ENCODE peak calls at places on chromosome 5, in seven cellular contexts. M is HCT116, E is K562, C is HepG2, F is transverse colon, L is stomach, Z is endothelial cell of umbilical vein. R is an unnamed sample. For H3K4me1, the result is how much of the 10 kb centered on the place peaks cover.

GRCh38 chr5:139407517-139407916 is 3.6 kb upstream of the SPATA24 start:
- DNase-seq in M (no peak), E (no peak), C (no peak), F (no peak), L (no peak), Z (no peak), R (no peak)

GRCh38 chr5:95727764-95728191 is 3.4 kb upstream of the RHOBTB3 start:
- DNase-seq in M (no peak), E (no peak), C (peak), F (no peak), L (no peak), Z (no peak), R (no peak)

GRCh38 chr5:71932649-71933338 is 174.5 kb upstream of the MAP1B start:
- DNase-seq in M (peak), E (peak), C (peak), F (peak), L (peak), Z (peak), R (no peak)

GRCh38 chr5:138803285-138803684 is 50.1 kb downstream of the CTNNA1 start:
- DNase-seq in M (no peak), E (no peak), C (no peak), F (no peak), L (no peak), Z (no peak), R (no peak)

GRCh38 chr5:154092356-154092755 is 53.6 kb downstream of the MFAP3 start:
- DNase-seq in M (no peak), E (no peak), C (no peak), F (no peak), L (no peak), Z (peak), R (no peak)

GRCh38 chr5:177537389-177538361 is 16.7 kb downstream of the FAM193B start:
- DNase-seq in M (no peak), E (no peak), C (no peak), F (peak), L (no peak), Z (peak), R (peak)

GRCh38 chr5:118405650-118406061 is 582.7 kb downstream of the DTWD2 start:
- DNase-seq in M (no peak), E (no peak), C (no peak), F (no peak), L (no peak), Z (no peak), R (no peak)

GRCh38 chr5:82707741-82708140 is 369.5 kb downstream of the TMEM167A start:
- DNase-seq in M (no peak), E (no peak), C (peak), F (no peak), L (no peak), Z (no peak), R (no peak)

GRCh38 chr5:175572922-175573321 is 84.9 kb upstream of the HRH2 start:
- DNase-seq in M (no peak), E (no peak), C (peak), F (peak), L (no peak), Z (no peak), R (no peak)

GRCh38 chr5:142063878-142064331 is 44.7 kb upstream of the NDFIP1 start:
- DNase-seq in M (no peak), E (no peak), C (peak), F (peak), L (peak), Z (peak), R (no peak)

GRCh38 chr5:21398511-21398910 is 1410.5 kb upstream of the CDH18 start:
- DNase-seq in M (no peak), E (no peak), C (no peak), F (no peak), L (no peak), Z (no peak), R (no peak)

GRCh38 chr5:58207076-58207475 is 252.8 kb downstream of the PLK2 start:
- DNase-seq in M (no peak), E (no peak), C (no peak), F (no peak), L (no peak), Z (no peak), R (no peak)

GRCh38 chr5:142881076-142881466 is 110.9 kb downstream of the ARHGAP26 start:
- DNase-seq in M (no peak), E (no peak), C (no peak), F (no peak), L (no peak), Z (no peak), R (no peak)

GRCh38 chr5:32949571-32949970 is 238.4 kb downstream of the NPR3 start:
- DNase-seq in M (no peak), E (no peak), C (no peak), F (no peak), L (no peak), Z (no peak), R (no peak)

GRCh38 chr5:124704594-124705284 is 41.7 kb downstream of the ZNF608 start:
- DNase-seq in M (no peak), E (no peak), C (peak), F (no peak), L (no peak), Z (no peak), R (no peak)

GRCh38 chr5:134079748-134080581 is 34.5 kb upstream of the TCF7 start:
- DNase-seq in M (no peak), E (no peak), C (no peak), F (no peak), L (no peak), Z (no peak), R (no peak)

GRCh38 chr5:60195083-60195482 is 301.6 kb upstream of the PDE4D start:
- DNase-seq in M (no peak), E (no peak), C (no peak), F (no peak), L (no peak), Z (no peak), R (no peak)

GRCh38 chr5:134236820-134237219 is 10.9 kb upstream of the PPP2CA start:
- DNase-seq in M (no peak), E (no peak), C (no peak), F (no peak), L (no peak), Z (no peak), R (no peak)

GRCh38 chr5:84218546-84218945 is 166.1 kb downstream of the EDIL3 start:
- DNase-seq in M (no peak), E (no peak), C (no peak), F (no peak), L (no peak), Z (no peak), R (no peak)

GRCh38 chr5:10555134-10555733 is 8.6 kb upstream of the ANKRD33B start:
- DNase-seq in M (no peak), E (no peak), C (no peak), F (no peak), L (no peak), Z (peak), R (no peak)

GRCh38 chr5:113359419-113359818 is 75.4 kb downstream of the TSSK1B start:
- DNase-seq in M (no peak), E (no peak), C (no peak), F (no peak), L (no peak), Z (peak), R (no peak)

GRCh38 chr5:177122566-177122965 is 11.0 kb upstream of the NSD1 start:
- DNase-seq in M (no peak), E (no peak), C (no peak), F (no peak), L (no peak), Z (no peak), R (no peak)

GRCh38 chr5:79821-80220 is 12.1 kb upstream of the PLEKHG4B start:
- DNase-seq in M (no peak), E (no peak), C (no peak), F (no peak), L (no peak), Z (no peak), R (no peak)

GRCh38 chr5:38467353-38468040 is 88.9 kb downstream of the LIFR start:
- DNase-seq in M (no peak), E (no peak), C (no peak), F (no peak), L (peak), Z (peak), R (no peak)

GRCh38 chr5:156359452-156359851 is 32.5 kb downstream of the SGCD start:
- DNase-seq in M (no peak), E (no peak), C (no peak), F (no peak), L (no peak), Z (no peak), R (no peak)

GRCh38 chr5:10479226-10479721 is 37.6 kb downstream of the ROPN1L start:
- DNase-seq in M (no peak), E (no peak), C (no peak), F (peak), L (peak), Z (no peak), R (no peak)

GRCh38 chr5:59592101-59592500 is 301.4 kb downstream of the PDE4D start:
- DNase-seq in M (no peak), E (no peak), C (no peak), F (no peak), L (no peak), Z (no peak), R (peak)

GRCh38 chr5:73284196-73284795 is 111.3 kb downstream of the TMEM174 start:
- DNase-seq in M (no peak), E (no peak), C (no peak), F (no peak), L (no peak), Z (no peak), R (no peak)

GRCh38 chr5:160165137-160166068 is 46.2 kb upstream of the PWWP2A start:
- DNase-seq in M (peak), E (peak), C (peak), F (peak), L (peak), Z (peak), R (no peak)

GRCh38 chr5:10990626-10991025 is 229.6 kb upstream of the DAP start:
- DNase-seq in M (no peak), E (no peak), C (no peak), F (no peak), L (no peak), Z (no peak), R (no peak)

GRCh38 chr5:72555871-72556270 is 48.7 kb upstream of the ZNF366 start:
- DNase-seq in M (no peak), E (no peak), C (no peak), F (no peak), L (no peak), Z (no peak), R (no peak)

GRCh38 chr5:156589859-156590216 is 260.3 kb upstream of the PPP1R2B start:
- DNase-seq in M (no peak), E (no peak), C (no peak), F (no peak), L (no peak), Z (no peak), R (no peak)

GRCh38 chr5:40909233-40909632 is at the start of gene C7:
- DNase-seq in M (no peak), E (no peak), C (peak), F (no peak), L (no peak), Z (peak), R (no peak)
- TF ChIP-seq POLR2A in M (no peak), E (no peak), C (no peak), F (no peak), L (no peak), Z (no peak), R (no peak)

DNA sequence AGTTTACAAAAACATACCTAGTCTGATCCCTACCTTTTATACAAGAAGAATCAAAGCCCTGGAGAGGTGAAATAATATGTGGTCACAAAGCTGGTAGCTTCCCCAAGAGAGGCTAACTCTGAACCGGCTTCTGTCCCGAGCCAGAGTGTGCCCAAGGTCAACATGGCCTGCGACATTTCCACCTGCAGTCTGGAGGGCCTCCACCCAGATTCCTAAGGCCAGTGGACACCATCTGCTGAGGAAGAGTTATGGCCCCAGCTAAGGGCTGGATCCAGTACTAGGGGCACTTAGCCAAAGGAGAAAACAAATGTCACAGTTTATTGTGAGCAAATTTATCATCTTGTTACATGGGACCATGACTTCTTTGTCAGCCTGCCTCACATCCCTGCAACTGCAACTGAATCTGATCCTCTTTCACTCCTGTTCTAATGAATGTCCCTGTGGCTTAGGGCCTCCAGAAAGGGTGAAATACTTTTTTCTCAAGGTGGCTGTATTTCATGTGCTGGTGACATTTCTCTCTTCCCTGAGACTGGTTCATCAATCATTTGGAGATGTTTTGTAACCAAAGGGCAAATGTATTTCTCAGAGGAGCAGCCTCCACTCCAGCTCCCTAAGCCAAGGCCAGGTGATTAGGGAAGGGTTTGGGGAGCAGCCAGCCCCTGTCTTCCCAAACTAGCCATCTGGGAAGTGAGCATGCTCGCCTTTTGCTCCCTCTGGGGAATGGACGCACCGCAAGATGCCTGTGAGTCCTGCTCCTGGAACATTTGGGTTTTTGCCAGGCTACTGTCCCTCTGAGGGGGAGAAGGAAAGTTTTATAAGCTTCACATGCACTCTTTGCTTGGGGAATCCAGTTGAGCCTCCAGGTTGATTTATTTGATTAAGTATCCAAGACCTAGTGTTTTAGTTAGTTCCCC is 148.3 kb downstream of the CMYA5 start:
- DNase-seq in M (no peak), E (no peak), C (no peak), F (no peak), L (no peak), Z (no peak), R (no peak)
- TF ChIP-seq POLR2AphosphoS5 in M (no peak), E (no peak), C (no peak), F (no peak), L (no peak), Z (no peak), R (no peak)

GRCh38 chr5:87190041-87190440 is 77.6 kb upstream of the RASA1 start:
- DNase-seq in M (no peak), E (no peak), C (no peak), F (no peak), L (no peak), Z (no peak), R (no peak)
- H3K4me1 ChIP-seq in M (under half), E (under half), C (under half), F (under half), L (under half), Z (under half), R (under half)

GRCh38 chr5:94615843-94616242 is 2.6 kb downstream of the KIAA0825 start:
- DNase-seq in M (no peak), E (no peak), C (no peak), F (no peak), L (no peak), Z (no peak), R (no peak)

GRCh38 chr5:94620257-94620656 is 1.8 kb downstream of the SLF1 start:
- DNase-seq in M (no peak), E (no peak), C (no peak), F (no peak), L (no peak), Z (no peak), R (no peak)

GRCh38 chr5:94621763-94622162 is 3.3 kb downstream of the SLF1 start:
- DNase-seq in M (no peak), E (no peak), C (no peak), F (no peak), L (no peak), Z (no peak), R (no peak)

GRCh38 chr5:94618029-94618492 is 343 bp downstream of the KIAA0825 start:
- DNase-seq in M (peak), E (peak), C (peak), F (peak), L (peak), Z (peak), R (peak)

GRCh38 chr5:94618493-94619328 is at the start of the genes KIAA0825 and SLF1:
- DNase-seq in M (peak), E (peak), C (peak), F (peak), L (peak), Z (peak), R (peak)
- TF ChIP-seq POLR2A in M (no peak), E (peak), C (peak), F (peak), L (no peak), Z (peak), R (peak)

GRCh38 chr5:1104327-1105006 is 7.4 kb downstream of the SLC12A7 start:
- DNase-seq in M (no peak), E (no peak), C (no peak), F (no peak), L (no peak), Z (no peak), R (no peak)
- TF ChIP-seq POLR2AphosphoS5 in M (no peak), E (no peak), C (no peak), F (no peak), L (no peak), Z (no peak), R (no peak)

DNA sequence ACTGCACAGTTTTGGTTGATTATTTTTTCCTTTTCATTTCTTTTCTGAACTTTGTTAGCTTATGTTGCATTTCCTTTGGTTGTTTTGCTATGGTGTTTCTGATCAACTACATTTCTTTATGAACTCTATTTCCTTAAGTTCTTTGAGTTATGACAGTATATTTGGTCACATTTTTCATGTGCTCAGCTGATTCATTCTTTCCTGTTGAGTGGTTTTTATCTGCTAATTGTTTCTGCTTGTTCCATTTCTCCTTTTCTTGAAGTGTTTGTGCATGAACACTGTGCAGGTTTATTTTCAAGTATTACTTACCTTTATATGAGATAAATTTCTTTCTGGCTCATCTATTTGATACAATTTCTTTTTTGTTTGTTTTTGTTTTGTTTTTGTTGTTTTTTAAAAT is 50.9 kb upstream of the MACIR start:
- DNase-seq in M (no peak), E (no peak), C (no peak), F (no peak), L (no peak), Z (peak), R (no peak)
- H3K4me1 ChIP-seq in M (under half), E (under half), C (under half), F (under half), L (under half), Z (under half), R (under half)

DNA sequence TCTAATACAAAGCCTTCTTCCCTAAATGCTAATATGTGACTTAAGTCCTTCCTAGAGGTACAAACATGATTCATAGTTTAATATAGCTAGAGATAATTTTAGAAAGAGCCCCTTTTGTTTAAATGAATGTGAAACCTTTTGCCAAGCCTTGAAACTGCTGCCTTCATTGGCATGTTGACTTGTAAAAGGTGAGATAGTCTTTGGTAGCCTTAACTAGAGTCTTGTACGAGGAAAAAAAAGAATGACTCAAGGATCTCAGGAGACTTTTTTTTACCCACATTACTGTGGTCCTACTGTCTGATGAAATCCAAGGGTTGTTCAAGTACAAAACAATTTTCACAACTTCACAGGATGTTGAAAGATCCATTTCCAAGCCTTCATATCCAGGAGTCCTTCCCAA is 61.2 kb upstream of the FST start:
- DNase-seq in M (no peak), E (no peak), C (no peak), F (no peak), L (no peak), Z (no peak), R (no peak)
- TF ChIP-seq POLR2A in M (no peak), E (no peak), C (no peak), F (no peak), L (no peak), Z (no peak), R (no peak)

DNA sequence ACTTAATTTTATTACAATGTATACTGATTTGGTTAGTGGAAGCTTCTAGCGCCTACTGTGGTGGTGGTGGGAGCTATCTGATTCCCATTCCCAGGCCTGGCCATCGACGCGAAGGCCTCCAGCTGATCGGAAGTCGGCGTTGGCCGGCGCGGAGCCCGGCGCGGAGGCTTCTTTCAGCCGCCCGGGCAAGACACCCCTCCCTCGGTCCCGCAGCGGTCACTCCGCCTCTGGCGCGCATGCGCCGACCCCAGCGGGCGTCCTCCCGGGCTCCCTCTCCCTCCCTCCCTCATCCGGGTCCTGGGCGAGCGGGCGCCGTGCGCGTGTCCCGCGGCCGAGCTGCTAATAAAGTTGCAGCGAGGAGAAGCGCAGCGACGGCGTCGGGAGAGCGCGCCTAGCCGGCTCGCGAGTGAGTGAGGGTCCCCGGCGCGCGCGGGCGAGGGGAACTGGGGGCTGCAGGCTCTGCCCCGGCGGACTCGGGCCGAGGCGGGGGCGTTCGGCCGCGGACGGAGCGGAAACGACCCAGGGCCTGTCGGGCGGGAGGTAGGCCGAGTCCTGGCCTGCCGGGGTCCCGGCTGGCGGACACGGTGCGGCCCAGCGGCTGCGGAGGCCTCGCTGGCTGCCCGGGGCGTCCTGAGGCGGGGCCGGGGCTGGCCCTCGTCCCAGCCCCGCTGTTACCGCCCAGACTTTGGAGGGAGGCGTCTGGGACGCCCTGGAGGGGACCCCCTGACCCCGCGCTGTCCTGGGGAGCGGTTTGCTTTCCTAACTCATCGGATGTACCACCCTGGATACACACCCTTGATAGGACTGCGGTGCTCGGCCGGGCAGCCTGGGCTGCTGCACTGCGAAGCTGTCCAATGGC is at the start of gene SMAD5:
- DNase-seq in M (peak), E (peak), C (peak), F (peak), L (peak), Z (peak), R (peak)
- TF ChIP-seq POLR2AphosphoS5 in M (peak), E (peak), C (peak), F (peak), L (peak), Z (peak), R (peak)

GRCh38 chr5:14723648-14724231 is 59.2 kb downstream of the OTULIN start:
- DNase-seq in M (no peak), E (no peak), C (no peak), F (no peak), L (no peak), Z (no peak), R (no peak)

GRCh38 chr5:14722923-14723322 is 58.4 kb downstream of the OTULIN start:
- DNase-seq in M (no peak), E (no peak), C (no peak), F (no peak), L (no peak), Z (no peak), R (no peak)

GRCh38 chr5:14726066-14726838 is 61.7 kb downstream of the OTULIN start:
- DNase-seq in M (no peak), E (no peak), C (no peak), F (no peak), L (no peak), Z (no peak), R (no peak)

GRCh38 chr5:14721990-14722656 is 57.6 kb downstream of the OTULIN start:
- DNase-seq in M (no peak), E (no peak), C (peak), F (no peak), L (no peak), Z (no peak), R (peak)

GRCh38 chr5:14724633-14725032 is 60.1 kb downstream of the OTULIN start:
- DNase-seq in M (no peak), E (no peak), C (no peak), F (no peak), L (no peak), Z (no peak), R (no peak)
- H3K4me1 ChIP-seq in M (under half), E (under half), C (under half), F (under half), L (under half), Z (under half), R (under half)

R was measured in prostate gland.